ENCODE peak calls at places on chromosomes 6 and 20, in five cellular contexts. Q is WTC11, H is K562, E is H1, Z is GM12878. I is an unnamed sample.

GRCh38 chr6:43173496-43174262 is 2.6 kb downstream of the SRF start:
- DNase-seq in Q (no peak), H (no peak), E (no peak), Z (no peak), I (no peak)

GRCh38 chr6:170282512-170283158 is 8.2 kb downstream of the DLL1 start:
- DNase-seq in Q (no peak), H (no peak), E (no peak), Z (no peak), I (no peak)

GRCh38 chr6:154805288-154805911 is 72.2 kb downstream of the SCAF8 start:
- DNase-seq in Q (no peak), H (peak), E (no peak), Z (no peak), I (peak)

GRCh38 chr20:36832791-36833190 is 43.1 kb upstream of the TLDC2 start:
- DNase-seq in Q (no peak), H (no peak), E (no peak), Z (no peak), I (no peak)

GRCh38 chr6:8066108-8066507 is 1.9 kb upstream of the BLOC1S5 start:
- DNase-seq in Q (no peak), H (no peak), E (no peak), Z (no peak), I (no peak)

GRCh38 chr6:18147160-18147559 is 7.7 kb downstream of the TPMT start:
- DNase-seq in Q (no peak), H (no peak), E (no peak), Z (no peak), I (peak)

GRCh38 chr6:97085772-97086171 is 161.2 kb downstream of the KLHL32 start:
- DNase-seq in Q (no peak), H (no peak), E (no peak), Z (no peak), I (no peak)

GRCh38 chr20:8447262-8448120 is 315.4 kb downstream of the PLCB1 start:
- DNase-seq in Q (no peak), H (no peak), E (no peak), Z (no peak), I (peak)

GRCh38 chr20:57920971-57921370 is 211.2 kb upstream of the PMEPA1 start:
- DNase-seq in Q (no peak), H (no peak), E (no peak), Z (no peak), I (no peak)

GRCh38 chr6:166544294-166544605 is 42.2 kb downstream of the RAMACL start:
- DNase-seq in Q (no peak), H (no peak), E (no peak), Z (no peak), I (no peak)

GRCh38 chr6:80174931-80175572 is 68.6 kb downstream of the BCKDHB start:
- DNase-seq in Q (no peak), H (no peak), E (no peak), Z (no peak), I (no peak)
- TF ChIP-seq MAX in Q (no peak), H (no peak), E (no peak), Z (no peak), I (no peak)

GRCh38 chr6:24738732-24739131 is 19.8 kb upstream of the C6orf62 start:
- DNase-seq in Q (no peak), H (no peak), E (no peak), Z (no peak), I (no peak)

GRCh38 chr6:24743944-24744335 is 25.0 kb upstream of the C6orf62 start:
- DNase-seq in Q (no peak), H (no peak), E (no peak), Z (peak), I (no peak)

GRCh38 chr6:24744911-24745310 is 26.0 kb upstream of the C6orf62 start:
- DNase-seq in Q (no peak), H (no peak), E (no peak), Z (no peak), I (no peak)

GRCh38 chr6:24740861-24741260 is 21.9 kb upstream of the C6orf62 start:
- DNase-seq in Q (no peak), H (no peak), E (no peak), Z (no peak), I (no peak)

GRCh38 chr6:24743265-24743943 is 24.4 kb upstream of the C6orf62 start:
- DNase-seq in Q (no peak), H (peak), E (no peak), Z (peak), I (no peak)
- TF ChIP-seq ATF2 in Q (no peak), H (no peak), E (no peak), Z (peak), I (no peak)

GRCh38 chr6:5906842-5907241 is 99.9 kb downstream of the NRN1 start:
- DNase-seq in Q (no peak), H (no peak), E (no peak), Z (no peak), I (no peak)

GRCh38 chr6:5904527-5904926 is 102.2 kb downstream of the NRN1 start:
- DNase-seq in Q (no peak), H (no peak), E (no peak), Z (no peak), I (no peak)

GRCh38 chr6:5905431-5906339 is 101.0 kb downstream of the NRN1 start:
- DNase-seq in Q (no peak), H (no peak), E (no peak), Z (no peak), I (no peak)

DNA sequence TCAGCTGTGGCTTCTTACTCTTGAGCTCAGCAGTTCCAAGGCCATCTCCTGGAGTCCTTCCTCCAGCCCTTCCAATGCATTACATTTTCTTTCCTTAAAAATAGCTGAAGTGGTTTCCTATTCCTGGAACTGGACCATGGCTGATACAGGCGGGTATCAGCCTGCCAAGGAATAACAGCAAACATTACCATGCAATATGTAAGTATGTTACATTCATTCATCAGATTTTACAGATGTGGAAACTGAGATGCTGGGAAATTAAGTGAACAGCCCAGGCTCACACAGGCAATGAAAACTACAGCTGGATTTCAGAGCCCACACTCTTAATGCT is 100.4 kb downstream of the NRN1 start:
- DNase-seq in Q (no peak), H (no peak), E (no peak), Z (no peak), I (no peak)
- TF ChIP-seq MAX in Q (no peak), H (no peak), E (no peak), Z (no peak), I (no peak)

DNA sequence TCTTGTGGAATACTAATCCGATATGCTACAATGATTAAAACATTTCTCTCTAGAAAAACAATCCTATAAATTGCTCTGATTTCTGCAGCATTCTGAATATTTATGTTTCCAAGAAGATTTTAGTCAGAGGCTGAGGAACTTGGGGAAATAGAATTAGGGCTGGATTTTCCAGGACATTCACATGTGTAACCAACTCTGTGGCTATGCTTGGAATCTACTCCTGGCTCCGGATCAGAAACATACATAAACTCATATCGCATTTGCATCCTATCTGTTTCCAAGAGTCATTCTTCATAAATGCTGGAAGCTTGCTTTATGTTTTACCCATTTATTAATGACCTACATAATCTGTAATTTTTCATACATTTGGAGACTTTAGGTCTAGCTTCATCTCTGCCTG is 459.9 kb upstream of the MARCKS start:
- DNase-seq in Q (no peak), H (no peak), E (no peak), Z (no peak), I (no peak)
- TF ChIP-seq ATF2 in Q (no peak), H (no peak), E (no peak), Z (no peak), I (no peak)

DNA sequence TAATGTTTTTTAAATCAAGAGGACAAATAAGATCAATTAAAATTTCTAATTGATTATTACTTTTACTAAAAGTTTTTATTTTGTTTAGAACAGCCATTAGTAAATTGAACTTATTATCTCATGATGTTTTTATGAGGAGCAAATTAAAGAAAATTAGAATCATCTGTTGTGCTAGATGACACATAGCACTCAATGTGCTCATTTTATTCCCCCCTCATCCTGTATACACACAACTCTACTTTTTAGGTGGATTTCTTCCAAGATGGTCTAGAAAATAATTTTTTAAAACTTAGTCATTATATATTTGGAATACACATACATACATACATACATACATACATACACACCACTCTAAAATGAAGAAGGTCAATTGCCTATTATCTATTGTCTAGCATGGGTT is 29.3 kb upstream of the TSPYL1 start:
- DNase-seq in Q (no peak), H (no peak), E (no peak), Z (no peak), I (no peak)
- TF ChIP-seq MAX in Q (no peak), H (no peak), E (no peak), Z (no peak), I (no peak)

DNA sequence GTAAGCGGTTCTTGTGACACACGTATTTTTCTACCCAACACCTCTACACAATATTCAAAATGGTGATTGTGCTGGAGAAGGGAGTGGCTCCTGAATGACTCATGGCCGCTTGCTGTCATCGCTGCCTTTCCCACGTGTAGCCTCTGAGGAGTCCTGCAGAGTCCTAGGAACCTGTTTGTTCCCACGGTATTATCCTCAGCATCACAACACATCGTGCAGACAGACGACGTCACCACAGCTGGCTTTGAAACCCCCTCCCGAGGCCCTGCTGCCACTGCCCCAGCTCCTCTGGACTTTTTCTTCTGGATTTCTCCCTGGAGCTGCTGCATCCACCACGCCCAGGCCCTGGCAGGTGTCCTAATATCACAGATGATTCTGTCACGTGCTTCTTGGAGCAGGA is 353.5 kb downstream of the SMOC2 start:
- DNase-seq in Q (no peak), H (no peak), E (no peak), Z (no peak), I (no peak)
- TF ChIP-seq ATF2 in Q (no peak), H (no peak), E (no peak), Z (no peak), I (no peak)

GRCh38 chr6:132714160-132714559 is 305 bp upstream of the VNN1 start:
- DNase-seq in Q (no peak), H (no peak), E (no peak), Z (no peak), I (no peak)

GRCh38 chr6:132716238-132716637 is 2.4 kb upstream of the VNN1 start:
- DNase-seq in Q (no peak), H (no peak), E (no peak), Z (no peak), I (no peak)

GRCh38 chr6:132715204-132715603 is 1.3 kb upstream of the VNN1 start:
- DNase-seq in Q (peak), H (peak), E (peak), Z (no peak), I (peak)

GRCh38 chr6:132712366-132712765 is 1.5 kb downstream of the VNN1 start:
- DNase-seq in Q (no peak), H (no peak), E (no peak), Z (no peak), I (no peak)

DNA sequence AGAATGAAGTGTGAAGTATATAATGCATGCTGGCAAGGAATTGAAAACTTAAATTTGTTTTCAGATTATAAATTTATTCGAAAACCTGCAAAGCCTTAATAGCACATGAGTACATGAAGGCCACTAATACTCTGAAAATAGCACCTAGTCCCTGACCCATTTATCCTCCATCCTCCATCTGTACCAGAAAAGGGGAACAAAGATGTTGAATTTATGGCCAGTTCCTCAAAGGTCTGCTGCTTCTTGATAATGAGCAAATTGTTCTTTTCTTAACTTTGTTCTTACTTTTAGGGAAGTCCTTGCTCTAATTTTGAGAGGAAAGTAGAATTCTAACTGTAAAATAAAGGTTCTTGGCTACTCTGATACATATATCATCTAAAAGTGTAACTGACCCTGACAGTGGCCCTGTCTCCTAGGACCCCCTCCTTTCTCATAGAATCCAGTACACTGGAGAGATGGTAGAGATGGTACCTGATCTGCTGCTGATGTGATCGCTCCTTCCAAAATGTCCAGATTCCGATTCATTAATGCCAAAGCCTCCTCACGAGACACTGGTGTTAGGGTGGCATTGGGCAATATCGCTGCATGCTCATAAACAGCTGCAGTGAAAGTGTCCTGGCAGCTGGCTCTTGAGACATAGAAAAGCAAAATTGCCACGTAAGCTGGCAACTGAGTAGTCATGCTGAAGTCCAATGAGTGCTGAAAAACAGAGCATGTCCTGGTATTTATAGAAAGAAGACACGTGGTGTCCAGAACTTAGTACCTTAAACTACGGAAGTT is at the start of gene VNN1:
- DNase-seq in Q (no peak), H (no peak), E (no peak), Z (no peak), I (no peak)
- TF ChIP-seq MAX in Q (no peak), H (no peak), E (no peak), Z (no peak), I (no peak)

DNA sequence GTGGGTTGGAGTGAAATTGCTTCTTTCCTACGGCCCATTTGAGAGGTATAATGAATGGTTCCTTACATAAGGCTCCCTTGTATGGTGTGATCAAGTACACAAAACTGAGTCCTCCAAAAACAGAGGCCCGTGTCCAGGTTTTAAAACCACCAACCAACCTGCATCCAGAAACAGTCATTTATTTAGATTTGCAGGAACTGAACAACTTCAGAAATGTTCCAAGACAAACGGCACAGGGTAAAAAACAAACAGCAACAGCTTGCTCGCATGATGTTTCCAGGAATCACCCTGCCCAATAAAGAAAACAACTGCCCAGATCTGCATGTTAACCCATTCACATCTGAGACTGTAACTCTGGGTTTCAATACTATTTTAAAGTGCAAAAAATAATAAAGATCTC is 40.2 kb upstream of the TRAM2 start:
- DNase-seq in Q (no peak), H (no peak), E (no peak), Z (no peak), I (no peak)
- TF ChIP-seq ATF2 in Q (no peak), H (no peak), E (no peak), Z (no peak), I (no peak)

DNA sequence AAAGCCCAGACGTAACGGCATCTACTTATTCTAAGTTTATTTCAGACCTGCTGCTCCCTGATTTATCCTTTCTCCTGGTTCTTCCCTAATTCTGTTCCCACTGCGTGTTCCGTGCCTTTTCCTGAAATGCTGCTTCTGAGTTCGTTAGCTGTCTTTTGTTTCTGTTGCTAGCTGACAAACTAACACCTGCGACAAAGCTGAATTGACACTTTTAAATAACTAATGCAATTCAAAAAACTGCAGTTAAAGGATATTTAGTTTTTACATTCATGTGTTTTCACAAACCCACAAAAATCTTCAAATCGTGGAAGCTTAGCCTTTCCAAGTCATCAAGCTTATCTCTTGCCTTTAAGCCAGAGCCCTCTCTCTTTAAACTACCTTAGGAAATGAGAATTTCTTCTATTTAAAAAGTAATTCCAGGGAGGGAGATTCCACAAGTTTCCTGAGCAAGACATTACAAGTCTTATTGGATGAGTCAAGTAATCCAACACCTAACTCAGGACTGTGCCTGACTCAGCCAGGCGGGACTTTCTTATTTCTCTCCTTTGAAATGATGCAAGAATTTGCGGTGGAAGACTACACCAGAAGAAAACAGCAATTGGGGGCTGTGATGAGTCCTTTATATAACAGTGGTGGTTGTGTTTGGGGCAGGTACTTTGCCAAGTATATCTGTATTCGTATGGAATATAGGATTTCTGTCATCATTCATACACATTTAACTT is 6.3 kb downstream of the ADTRP start:
- DNase-seq in Q (no peak), H (no peak), E (no peak), Z (no peak), I (no peak)
- TF ChIP-seq MAX in Q (no peak), H (no peak), E (no peak), Z (no peak), I (no peak)

GRCh38 chr6:14664616-14665315 is 547.2 kb downstream of the CD83 start:
- DNase-seq in Q (no peak), H (no peak), E (no peak), Z (no peak), I (no peak)

GRCh38 chr6:14661696-14662095 is 544.1 kb downstream of the CD83 start:
- DNase-seq in Q (no peak), H (no peak), E (no peak), Z (no peak), I (no peak)

GRCh38 chr6:14670806-14671205 is 553.2 kb downstream of the CD83 start:
- DNase-seq in Q (no peak), H (no peak), E (no peak), Z (no peak), I (no peak)

GRCh38 chr6:14664112-14664592 is 546.6 kb downstream of the CD83 start:
- DNase-seq in Q (no peak), H (no peak), E (no peak), Z (no peak), I (no peak)

GRCh38 chr6:14665827-14666724 is 548.5 kb downstream of the CD83 start:
- DNase-seq in Q (no peak), H (peak), E (no peak), Z (no peak), I (no peak)
- TF ChIP-seq ATF2 in Q (no peak), H (no peak), E (no peak), Z (peak), I (no peak)

I was measured in HepG2.